ENCODE peak calls at places on chromosome 1, in six cellular contexts. N, S, Y, O, I and Z are unnamed samples.

GRCh38 chr1:217027403-217028080 is 304.3 kb upstream of the ESRRG start:
- DNase-seq in N (no peak), S (no peak), Y (no peak), O (no peak), I (no peak), Z (no peak)

GRCh38 chr1:47738560-47739182 is 258.5 kb downstream of the TRABD2B start:
- DNase-seq in N (peak), S (no peak), Y (no peak), O (peak), I (no peak), Z (peak)

GRCh38 chr1:93995837-93996526 is 86.8 kb upstream of the GCLM start:
- DNase-seq in N (no peak), S (no peak), Y (no peak), O (no peak), I (no peak), Z (peak)

GRCh38 chr1:180236698-180237509 is 6.8 kb downstream of the LHX4 start:
- DNase-seq in N (no peak), S (no peak), Y (no peak), O (no peak), I (no peak), Z (no peak)

GRCh38 chr1:23673086-23673813 is 18.4 kb upstream of the RPL11 start:
- DNase-seq in N (peak), S (no peak), Y (no peak), O (peak), I (no peak), Z (peak)

GRCh38 chr1:111582016-111582415 is 37.6 kb upstream of the RAP1A start:
- DNase-seq in N (no peak), S (no peak), Y (no peak), O (no peak), I (no peak), Z (no peak)

GRCh38 chr1:171772312-171772711 is 9.1 kb upstream of the METTL13 start:
- DNase-seq in N (no peak), S (no peak), Y (no peak), O (no peak), I (no peak), Z (no peak)

GRCh38 chr1:40105028-40105427 is 8.0 kb upstream of the PPT1 start:
- DNase-seq in N (no peak), S (no peak), Y (no peak), O (no peak), I (no peak), Z (no peak)

GRCh38 chr1:244414543-244414942 is 37.2 kb downstream of the ADSS2 start:
- DNase-seq in N (peak), S (no peak), Y (no peak), O (no peak), I (peak), Z (peak)

GRCh38 chr1:33178836-33179439 is 2.9 kb downstream of the TRIM62 start:
- DNase-seq in N (no peak), S (no peak), Y (no peak), O (no peak), I (no peak), Z (no peak)

GRCh38 chr1:230735447-230735846 is 11.7 kb upstream of the CAPN9 start:
- DNase-seq in N (no peak), S (no peak), Y (no peak), O (no peak), I (no peak), Z (no peak)

GRCh38 chr1:191140038-191140437 is 662.4 kb upstream of the BRINP3 start:
- DNase-seq in N (no peak), S (no peak), Y (no peak), O (no peak), I (no peak), Z (no peak)

GRCh38 chr1:93702102-93702827 is 20.6 kb upstream of the BCAR3 start:
- DNase-seq in N (no peak), S (no peak), Y (peak), O (no peak), I (no peak), Z (peak)

GRCh38 chr1:28058168-28058567 is 30.2 kb downstream of the EYA3 start:
- DNase-seq in N (no peak), S (no peak), Y (no peak), O (no peak), I (no peak), Z (no peak)

GRCh38 chr1:32221980-32222751 is at the start of the genes EIF3I and TMEM234:
- DNase-seq in N (peak), S (peak), Y (no peak), O (peak), I (no peak), Z (peak)

GRCh38 chr1:221829327-221830011 is 87.6 kb upstream of the DUSP10 start:
- DNase-seq in N (peak), S (peak), Y (peak), O (no peak), I (no peak), Z (peak)

GRCh38 chr1:162873671-162874666 is 13.0 kb upstream of the CCDC190 start:
- DNase-seq in N (peak), S (no peak), Y (no peak), O (no peak), I (peak), Z (peak)
- TF ChIP-seq CTCF in N (peak), S (peak), Y (peak), O (no peak), I (peak), Z (no peak)

DNA sequence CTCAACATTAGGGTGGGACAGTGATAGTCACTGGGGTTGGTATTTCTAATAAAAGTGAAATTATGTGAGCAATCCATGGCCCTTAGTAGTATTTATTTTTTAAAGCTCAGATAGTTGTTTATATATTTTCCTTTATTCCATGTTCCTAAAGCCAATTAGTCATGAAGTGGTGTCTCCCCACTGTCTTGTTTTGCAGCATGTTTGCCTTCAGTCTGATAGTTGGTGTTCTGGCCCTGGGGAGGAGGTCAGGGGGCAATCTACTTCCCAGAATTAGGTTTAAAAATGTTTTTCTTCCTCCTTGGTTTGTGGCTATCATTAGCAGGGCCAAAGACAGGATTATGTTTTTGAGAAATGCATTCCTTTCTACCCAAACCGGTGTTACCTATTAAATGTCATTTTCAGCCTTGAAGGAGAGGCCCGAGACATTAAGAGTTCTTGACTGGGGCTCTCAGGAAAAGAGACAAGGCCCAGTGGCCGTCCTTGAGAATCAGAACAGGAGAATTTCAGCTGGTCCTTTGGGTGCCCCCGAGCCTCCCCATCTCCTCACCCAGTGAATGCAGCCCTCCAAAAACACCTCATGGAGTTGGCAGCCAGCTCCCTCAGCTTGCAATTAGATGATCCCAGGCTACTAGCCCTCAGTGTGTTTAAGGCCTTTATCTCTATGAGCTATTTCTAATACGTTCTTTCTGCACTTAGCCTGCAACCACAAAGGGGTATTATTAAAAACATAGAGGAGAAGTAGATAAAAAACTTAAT is 71.2 kb upstream of the NGF start:
- DNase-seq in N (no peak), S (no peak), Y (no peak), O (no peak), I (no peak), Z (no peak)
- TF ChIP-seq CTCF in N (no peak), S (no peak), Y (no peak), O (no peak), I (no peak), Z (no peak)

DNA sequence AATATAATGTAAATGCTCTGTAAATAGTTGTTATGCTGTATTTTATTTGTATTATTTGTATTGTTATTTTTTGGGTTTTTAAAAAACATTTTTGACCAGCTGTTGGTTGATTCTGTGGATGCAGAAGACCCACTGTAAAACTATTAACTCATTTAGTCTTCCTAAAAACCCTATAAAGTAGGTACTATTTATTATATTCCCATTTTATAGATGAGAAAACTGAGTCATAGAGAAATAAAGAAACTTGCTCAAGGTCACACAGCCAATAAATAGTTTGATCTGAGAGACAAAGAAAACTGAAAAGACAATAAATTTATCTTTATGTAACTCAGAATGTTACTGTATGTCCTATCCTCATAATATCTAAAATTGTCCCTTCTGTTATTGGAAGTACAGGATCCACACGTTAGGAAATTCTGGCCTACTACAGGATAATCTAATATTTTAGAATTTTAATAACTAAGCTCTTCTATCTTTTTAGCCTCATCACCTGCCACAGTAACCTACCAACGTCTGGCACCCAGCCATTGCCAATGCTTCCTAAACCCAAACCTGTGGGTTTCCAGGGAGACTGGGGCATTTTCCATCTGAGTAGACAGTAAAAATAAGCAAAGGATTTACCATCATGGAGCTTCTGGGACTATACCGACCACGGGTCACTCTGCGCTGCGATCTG is 1.1 kb upstream of the MAP3K21 start:
- DNase-seq in N (no peak), S (no peak), Y (no peak), O (no peak), I (no peak), Z (no peak)
- TF ChIP-seq CTCF in N (no peak), S (no peak), Y (no peak), O (no peak), I (no peak), Z (no peak)

DNA sequence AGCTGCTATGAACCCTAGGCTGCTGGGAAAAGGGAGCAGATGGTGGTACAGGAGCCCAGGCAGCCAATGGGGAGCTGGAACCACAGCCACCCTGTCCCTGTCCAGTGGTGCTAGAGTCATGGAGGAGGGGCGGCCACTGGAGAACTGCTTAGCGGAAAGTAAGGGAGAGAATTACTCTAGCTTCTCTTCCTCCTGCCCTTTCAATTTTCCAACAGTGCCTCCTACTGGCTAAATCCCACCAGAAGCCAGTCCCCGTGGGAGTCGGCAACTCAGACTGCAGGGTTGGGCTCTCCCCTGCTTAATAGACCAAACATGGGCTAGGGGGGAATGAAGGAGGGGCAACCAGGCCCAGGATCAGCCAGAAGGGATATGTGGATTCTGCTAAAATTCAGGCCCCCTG is 154.5 kb downstream of the ACTL8 start:
- DNase-seq in N (peak), S (no peak), Y (no peak), O (peak), I (no peak), Z (peak)
- TF ChIP-seq CTCF in N (peak), S (peak), Y (peak), O (peak), I (peak), Z (peak)

GRCh38 chr1:46333300-46334029 is 7.1 kb upstream of the NSUN4 start:
- DNase-seq in N (peak), S (no peak), Y (no peak), O (no peak), I (no peak), Z (peak)
- TF ChIP-seq CTCF in N (peak), S (peak), Y (peak), O (peak), I (peak), Z (no peak)

GRCh38 chr1:24748191-24749121 is 3.2 kb downstream of the CLIC4 start:
- DNase-seq in N (no peak), S (no peak), Y (no peak), O (no peak), I (no peak), Z (no peak)

GRCh38 chr1:24742090-24742938 is 2.9 kb upstream of the CLIC4 start:
- DNase-seq in N (peak), S (no peak), Y (no peak), O (no peak), I (no peak), Z (no peak)

GRCh38 chr1:24743404-24744211 is 1.6 kb upstream of the CLIC4 start:
- DNase-seq in N (peak), S (no peak), Y (no peak), O (no peak), I (peak), Z (peak)

GRCh38 chr1:24745711-24746582 is 700 bp downstream of the CLIC4 start:
- DNase-seq in N (peak), S (no peak), Y (no peak), O (peak), I (peak), Z (peak)

GRCh38 chr1:24744911-24745710 is at the start of gene CLIC4:
- DNase-seq in N (peak), S (peak), Y (peak), O (peak), I (peak), Z (peak)
- TF ChIP-seq CTCF in N (peak), S (peak), Y (peak), O (no peak), I (peak), Z (no peak)

GRCh38 chr1:73452522-73452921 is 745.5 kb downstream of the LRRIQ3 start:
- DNase-seq in N (no peak), S (peak), Y (no peak), O (no peak), I (no peak), Z (no peak)
- TF ChIP-seq CTCF in N (no peak), S (peak), Y (peak), O (peak), I (no peak), Z (no peak)

GRCh38 chr1:15956150-15956549 is 19.8 kb downstream of the ZBTB17 start:
- DNase-seq in N (peak), S (no peak), Y (no peak), O (no peak), I (no peak), Z (no peak)

GRCh38 chr1:15958788-15959187 is 17.1 kb downstream of the ZBTB17 start:
- DNase-seq in N (peak), S (no peak), Y (no peak), O (no peak), I (no peak), Z (no peak)

GRCh38 chr1:15955552-15955951 is 20.3 kb downstream of the ZBTB17 start:
- DNase-seq in N (no peak), S (no peak), Y (no peak), O (no peak), I (no peak), Z (no peak)

GRCh38 chr1:15958111-15958510 is 17.8 kb downstream of the ZBTB17 start:
- DNase-seq in N (no peak), S (no peak), Y (no peak), O (no peak), I (no peak), Z (no peak)

GRCh38 chr1:15957221-15958090 is 18.4 kb downstream of the ZBTB17 start:
- DNase-seq in N (no peak), S (no peak), Y (no peak), O (peak), I (no peak), Z (no peak)
- TF ChIP-seq CTCF in N (peak), S (peak), Y (peak), O (peak), I (peak), Z (no peak)